ENCODE peak calls at places on chromosome 12, in four cellular contexts. O is lower lobe of right lung, S is tibial artery, T is right lobe of liver. X is an unnamed sample.

GRCh38 chr12:54277823-54278276 is 2.1 kb downstream of the CBX5 start:
- DNase-seq in O (no peak), S (no peak), T (no peak), X (no peak)

GRCh38 chr12:2435511-2435910 is 359.3 kb upstream of the FKBP4 start:
- DNase-seq in O (no peak), S (no peak), T (no peak), X (no peak)

GRCh38 chr12:44774815-44775411 is 101.2 kb downstream of the NELL2 start:
- DNase-seq in O (no peak), S (no peak), T (peak; percentile 45), X (peak; percentile 44)

GRCh38 chr12:72267974-72268373 is 4.2 kb upstream of the TRHDE start:
- DNase-seq in O (no peak), S (no peak), T (no peak), X (no peak)

GRCh38 chr12:78181544-78182162 is 351.0 kb downstream of the NAV3 start:
- DNase-seq in O (no peak), S (no peak), T (no peak), X (no peak)

GRCh38 chr12:22855456-22855855 is 230.5 kb downstream of the ETNK1 start:
- DNase-seq in O (no peak), S (no peak), T (no peak), X (no peak)

GRCh38 chr12:54010053-54010971 is 1.5 kb downstream of the HOXC8 start:
- DNase-seq in O (no peak), S (no peak), T (no peak), X (no peak)

GRCh38 chr12:23376238-23376637 is 573.2 kb downstream of the SOX5 start:
- DNase-seq in O (no peak), S (no peak), T (no peak), X (no peak)

GRCh38 chr12:31859232-31859977 is 99.8 kb upstream of the RESF1 start:
- DNase-seq in O (no peak), S (no peak), T (no peak), X (no peak)

GRCh38 chr12:94570161-94570560 is 80.2 kb downstream of the TMCC3 start:
- DNase-seq in O (no peak), S (no peak), T (no peak), X (no peak)

GRCh38 chr12:26247873-26248272 is 52.5 kb downstream of the SSPN start:
- DNase-seq in O (no peak), S (no peak), T (no peak), X (no peak)

GRCh38 chr12:3020399-3020798 is 56.8 kb upstream of the TSPAN9 start:
- DNase-seq in O (no peak), S (no peak), T (no peak), X (no peak)

GRCh38 chr12:89450922-89451321 is 73.7 kb downstream of the GALNT4 start:
- DNase-seq in O (no peak), S (no peak), T (no peak), X (no peak)

GRCh38 chr12:109910969-109911348 is 10.9 kb downstream of the TCHP start:
- DNase-seq in O (peak; percentile 47), S (no peak), T (peak; percentile 69), X (no peak)

GRCh38 chr12:4164591-4165558 is 108.7 kb upstream of the CCND2 start:
- DNase-seq in O (peak; percentile 50), S (no peak), T (peak; percentile 63), X (no peak)

GRCh38 chr12:72560370-72560769 is 288.2 kb downstream of the TRHDE start:
- DNase-seq in O (no peak), S (no peak), T (no peak), X (no peak)

GRCh38 chr12:66624806-66625205 is 54.1 kb downstream of the GRIP1 start:
- DNase-seq in O (no peak), S (no peak), T (no peak), X (no peak)

GRCh38 chr12:51323966-51324895 is at the start of gene BIN2:
- DNase-seq in O (peak; percentile 85), S (peak; percentile 68), T (peak; percentile 82), X (peak; percentile 40)

GRCh38 chr12:89492883-89493282 is 31.7 kb downstream of the GALNT4 start:
- DNase-seq in O (no peak), S (no peak), T (no peak), X (no peak)

GRCh38 chr12:91123236-91123635 is 11.9 kb upstream of the LUM start:
- DNase-seq in O (no peak), S (no peak), T (no peak), X (no peak)

GRCh38 chr12:110245278-110245868 is 35.7 kb upstream of the ATP2A2 start:
- DNase-seq in O (peak; percentile 58), S (no peak), T (peak; percentile 92), X (peak; percentile 24)

GRCh38 chr12:91974541-91974940 is 171.1 kb downstream of the BTG1 start:
- DNase-seq in O (no peak), S (no peak), T (no peak), X (no peak)

GRCh38 chr12:848519-849191 is 96.3 kb downstream of the WNK1 start:
- DNase-seq in O (no peak), S (no peak), T (no peak), X (no peak)

GRCh38 chr12:99522456-99522855 is 125.1 kb upstream of the GARIN6 start:
- DNase-seq in O (no peak), S (no peak), T (no peak), X (no peak)

GRCh38 chr12:26507613-26508012 is 312.2 kb downstream of the SSPN start:
- DNase-seq in O (no peak), S (no peak), T (no peak), X (no peak)

GRCh38 chr12:12327802-12328201 is 22.2 kb downstream of the MANSC1 start:
- DNase-seq in O (no peak), S (no peak), T (no peak), X (no peak)

GRCh38 chr12:3491938-3492867 is 1.2 kb downstream of the PRMT8 start:
- DNase-seq in O (peak; percentile 59), S (no peak), T (no peak), X (peak; percentile 72)

DNA sequence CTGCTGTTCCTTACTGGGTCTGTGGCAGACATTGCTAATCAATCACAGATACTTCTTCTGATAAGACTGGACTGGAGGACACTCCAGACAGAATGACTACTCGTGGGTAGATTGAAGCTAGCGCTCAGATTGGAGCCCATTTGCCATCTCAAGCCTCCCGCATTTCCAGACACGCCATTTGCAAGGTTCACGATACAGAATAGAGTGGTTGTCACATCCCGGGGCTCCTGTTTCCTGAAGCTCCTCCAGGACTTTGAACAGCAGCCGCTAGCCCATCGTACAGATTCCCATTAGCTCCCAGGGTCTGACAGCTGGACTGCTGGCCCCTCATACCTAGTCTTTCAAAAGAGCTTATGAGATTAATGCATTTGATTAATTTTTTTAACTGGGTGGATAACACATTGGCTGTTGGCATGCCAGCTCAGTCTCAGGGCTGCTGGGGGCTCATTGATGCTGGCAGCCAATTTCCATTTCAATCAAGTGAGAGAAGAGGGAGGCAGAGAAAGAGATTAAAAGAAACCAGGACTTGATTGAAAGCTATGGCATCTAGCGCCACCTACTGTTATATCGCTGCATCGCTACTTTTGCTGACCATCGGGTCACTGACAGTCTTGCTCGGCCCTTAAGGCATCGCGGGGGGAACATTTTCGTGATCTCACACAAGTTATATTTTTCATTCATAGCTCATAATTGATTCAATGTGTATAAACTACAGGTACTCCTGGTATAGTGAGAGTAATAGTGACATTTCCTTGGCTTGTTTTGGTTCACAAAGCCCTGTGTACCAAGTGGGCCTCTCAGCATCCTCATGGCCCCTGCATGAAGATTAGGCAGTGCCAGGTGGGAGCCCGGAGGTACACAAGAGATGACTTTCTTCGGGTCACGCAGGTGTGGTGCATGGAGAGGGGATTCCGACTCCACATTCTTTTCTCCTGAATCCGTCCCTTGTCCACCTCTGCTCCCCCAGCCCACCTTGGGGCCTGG is 78.6 kb downstream of the CCDC60 start:
- DNase-seq in O (no peak), S (peak; percentile 67), T (peak; percentile 56), X (peak; percentile 59)
- TF ChIP-seq CTCF in O (peak; percentile 89), S (peak; percentile 90), T (peak; percentile 86), X (peak; percentile 85)

DNA sequence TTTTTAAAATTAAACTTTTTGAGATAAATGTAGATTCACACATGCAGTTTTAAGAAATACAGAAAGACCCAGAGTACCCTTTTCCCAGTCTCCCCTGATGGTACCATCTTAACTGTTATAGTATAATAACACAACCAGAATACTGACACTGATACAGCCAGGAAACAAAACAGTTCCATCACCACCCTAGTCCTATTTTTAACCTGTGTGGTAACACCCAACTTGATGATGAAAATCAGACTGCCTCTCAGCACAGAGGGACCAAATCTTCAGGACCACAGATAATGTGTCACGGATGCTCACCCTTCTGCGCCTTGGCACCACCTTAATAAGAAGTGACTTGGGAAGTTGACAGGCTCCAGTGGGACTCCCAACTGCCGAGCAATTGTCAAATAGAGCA is 18.1 kb downstream of the FBXO21 start:
- DNase-seq in O (no peak), S (no peak), T (no peak), X (no peak)
- H3K36me3 ChIP-seq in O (peaks cover 98% of the 10 kb centered on the region), S (peaks cover 99% of the 10 kb centered on the region), T (peaks cover 14% of the 10 kb centered on the region), X (peaks cover 19% of the 10 kb centered on the region)

GRCh38 chr12:102401087-102401486 is 79.3 kb downstream of the IGF1 start:
- DNase-seq in O (no peak), S (no peak), T (no peak), X (no peak)
- TF ChIP-seq CTCF in O (no peak), S (no peak), T (no peak), X (no peak)

GRCh38 chr12:57154804-57155434 is 7.5 kb upstream of the LRP1-AS start:
- DNase-seq in O (no peak), S (no peak), T (no peak), X (no peak)
- H3K36me3 ChIP-seq in O (peaks cover 71% of the 10 kb centered on the region), S (peaks cover 64% of the 10 kb centered on the region), T (peaks cover 19% of the 10 kb centered on the region), X (no peaks in the 10 kb centered on the region)

DNA sequence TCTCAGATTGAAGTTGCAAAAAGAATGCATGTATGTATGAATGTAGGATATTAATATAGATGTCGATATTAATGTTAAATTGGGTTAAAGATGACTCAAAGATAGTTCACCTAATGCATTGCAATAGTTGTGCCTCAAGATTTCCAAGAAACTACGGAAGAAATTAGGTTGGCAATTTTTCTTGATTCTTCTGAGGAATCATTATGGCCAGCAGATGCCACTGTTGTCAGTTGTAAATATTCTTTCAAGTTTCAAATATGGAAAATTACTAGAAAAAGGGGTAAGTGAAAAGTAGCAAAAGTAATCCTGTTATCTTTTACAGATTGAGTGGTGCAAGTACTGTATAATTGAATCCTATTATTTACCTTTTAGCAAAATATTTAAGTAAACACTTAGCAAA is 202.1 kb downstream of the ADAMTS20 start:
- DNase-seq in O (no peak), S (no peak), T (no peak), X (no peak)
- TF ChIP-seq CTCF in O (no peak), S (no peak), T (no peak), X (no peak)

DNA sequence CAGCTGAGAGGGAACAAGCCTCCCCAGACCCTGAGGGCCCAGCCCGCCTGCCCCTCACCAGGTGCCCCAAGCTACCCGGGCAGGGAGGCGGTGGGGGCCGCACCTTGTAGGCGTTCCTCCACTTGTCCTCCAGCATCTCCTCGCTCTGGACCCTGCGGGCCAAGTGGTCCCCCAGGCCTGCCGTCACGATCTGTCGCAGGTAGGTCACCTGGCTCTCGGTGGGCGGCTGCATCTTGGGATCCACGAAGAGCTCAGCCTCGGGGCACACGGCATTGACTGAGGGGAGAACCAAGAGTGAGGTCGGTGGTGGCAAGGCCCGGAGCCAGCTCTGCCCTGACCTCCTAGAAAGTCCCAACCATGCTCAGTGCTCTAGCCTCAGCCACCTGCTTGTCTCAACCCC is 36.6 kb downstream of the DHX37 start:
- DNase-seq in O (no peak), S (no peak), T (no peak), X (no peak)
- H3K36me3 ChIP-seq in O (peaks cover 97% of the 10 kb centered on the region), S (peaks cover 100% of the 10 kb centered on the region), T (no peaks in the 10 kb centered on the region), X (peaks cover 35% of the 10 kb centered on the region)